ENCODE peak calls at places on chromosomes 1 and 21, in eight cellular contexts. N is AG09319, E is A549, A is thoracic aorta, F is heart right ventricle, P is GM20000, O is H9, G is uterus. L is an unnamed sample.

GRCh38 chr1:12170263-12170671 is 3.5 kb downstream of the TNFRSF1B start:
- DNase-seq in N (no peak), E (no peak), A (no peak), F (no peak), P (no peak), O (no peak), G (no peak), L (no peak)

GRCh38 chr21:45139473-45139872 is 65.1 kb downstream of the ADARB1 start:
- DNase-seq in N (no peak), E (no peak), A (no peak), F (no peak), P (no peak), O (no peak), G (no peak), L (no peak)

GRCh38 chr1:170664283-170664827 is 424 bp downstream of the PRRX1 start:
- DNase-seq in N (no peak), E (peak), A (no peak), F (peak), P (peak), O (peak), G (no peak), L (no peak)

GRCh38 chr1:28064064-28064463 is 24.3 kb downstream of the EYA3 start:
- DNase-seq in N (no peak), E (no peak), A (no peak), F (no peak), P (peak), O (no peak), G (no peak), L (no peak)

GRCh38 chr1:63327417-63328139 is 5.2 kb downstream of the FOXD3 start:
- DNase-seq in N (peak), E (peak), A (no peak), F (peak), P (peak), O (peak), G (no peak), L (peak)

GRCh38 chr1:246569248-246570238 is 3.3 kb downstream of the CNST start:
- DNase-seq in N (no peak), E (no peak), A (no peak), F (no peak), P (no peak), O (no peak), G (no peak), L (no peak)

GRCh38 chr1:200238311-200238710 is 171.5 kb downstream of the ZNF281 start:
- DNase-seq in N (no peak), E (no peak), A (no peak), F (no peak), P (no peak), O (no peak), G (no peak), L (no peak)

GRCh38 chr1:43766086-43766784 is 58.9 kb downstream of the ST3GAL3 start:
- DNase-seq in N (no peak), E (no peak), A (no peak), F (no peak), P (no peak), O (peak), G (no peak), L (peak)

GRCh38 chr1:30617161-30617560 is 106.2 kb downstream of the MATN1 start:
- DNase-seq in N (no peak), E (no peak), A (no peak), F (no peak), P (no peak), O (no peak), G (peak), L (no peak)

GRCh38 chr1:177429234-177429633 is 258.5 kb downstream of the BRINP2 start:
- DNase-seq in N (no peak), E (no peak), A (no peak), F (no peak), P (no peak), O (no peak), G (no peak), L (no peak)

GRCh38 chr1:12738934-12739333 is 7.1 kb upstream of the CFAP107 start:
- DNase-seq in N (no peak), E (no peak), A (no peak), F (no peak), P (no peak), O (no peak), G (no peak), L (no peak)

GRCh38 chr1:13803546-13804239 is 103.7 kb downstream of the PRDM2 start:
- DNase-seq in N (no peak), E (no peak), A (no peak), F (no peak), P (no peak), O (no peak), G (no peak), L (no peak)

GRCh38 chr1:42259059-42259738 is 75.8 kb downstream of the FOXJ3 start:
- DNase-seq in N (no peak), E (no peak), A (no peak), F (no peak), P (peak), O (no peak), G (no peak), L (no peak)

GRCh38 chr1:64536217-64536835 is 66.4 kb downstream of the CACHD1 start:
- DNase-seq in N (no peak), E (no peak), A (no peak), F (no peak), P (no peak), O (no peak), G (no peak), L (no peak)

GRCh38 chr1:61606448-61607312 is 118.3 kb downstream of the TM2D1 start:
- DNase-seq in N (no peak), E (no peak), A (peak), F (peak), P (no peak), O (no peak), G (peak), L (no peak)

GRCh38 chr1:208544058-208544457 is 299.9 kb upstream of the PLXNA2 start:
- DNase-seq in N (no peak), E (no peak), A (no peak), F (no peak), P (no peak), O (no peak), G (no peak), L (no peak)
- TF ChIP-seq CTCF in N (no peak), E (no peak), A (no peak), F (no peak), P (no peak), O (no peak), G (no peak), L (no peak)

DNA sequence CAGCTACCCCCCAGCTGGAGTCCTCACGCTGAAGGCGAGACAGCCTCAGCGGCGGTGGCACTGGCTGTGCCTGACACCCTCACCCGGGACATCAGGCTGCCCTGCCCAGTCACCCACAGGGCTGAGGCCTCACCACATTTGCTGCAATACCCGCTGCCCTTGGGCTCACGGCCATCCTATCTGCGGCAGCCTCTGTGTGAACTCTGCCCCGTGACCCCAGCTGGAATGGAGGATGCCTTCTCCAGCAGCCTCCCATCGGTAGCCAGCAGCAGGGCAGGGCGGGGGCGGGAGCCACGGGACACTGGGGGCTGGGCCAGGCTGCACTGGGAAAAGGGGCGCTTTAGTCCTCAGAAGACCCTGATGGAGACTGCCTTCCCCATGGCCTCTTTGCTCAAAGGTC is 112.4 kb upstream of the ZBTB40 start:
- DNase-seq in N (no peak), E (no peak), A (no peak), F (no peak), P (no peak), O (no peak), G (no peak), L (no peak)
- TF ChIP-seq CTCF in N (no peak), E (no peak), A (no peak), F (no peak), P (no peak), O (no peak), G (no peak), L (no peak)

GRCh38 chr1:209569445-209570207 is 13.9 kb upstream of the CAMK1G start:
- DNase-seq in N (peak), E (peak), A (no peak), F (peak), P (peak), O (peak), G (peak), L (peak)
- TF ChIP-seq CTCF in N (peak), E (peak), A (peak), F (peak), P (peak), O (peak), G (peak), L (peak)

GRCh38 chr1:107523061-107523460 is 382.2 kb downstream of the NTNG1 start:
- DNase-seq in N (no peak), E (no peak), A (no peak), F (no peak), P (no peak), O (peak), G (no peak), L (no peak)
- TF ChIP-seq CTCF in N (no peak), E (no peak), A (no peak), F (no peak), P (no peak), O (peak), G (no peak), L (no peak)

GRCh38 chr21:38298833-38299232 is 42.0 kb downstream of the KCNJ15 start:
- DNase-seq in N (no peak), E (no peak), A (no peak), F (no peak), P (no peak), O (no peak), G (no peak), L (no peak)

GRCh38 chr21:38300180-38300579 is 43.4 kb downstream of the KCNJ15 start:
- DNase-seq in N (no peak), E (no peak), A (no peak), F (no peak), P (no peak), O (no peak), G (no peak), L (no peak)

GRCh38 chr21:38303300-38303699 is 46.5 kb downstream of the KCNJ15 start:
- DNase-seq in N (no peak), E (peak), A (peak), F (no peak), P (no peak), O (no peak), G (peak), L (no peak)

GRCh38 chr21:38299651-38300050 is 42.9 kb downstream of the KCNJ15 start:
- DNase-seq in N (no peak), E (no peak), A (no peak), F (no peak), P (no peak), O (no peak), G (no peak), L (no peak)

GRCh38 chr21:38301321-38302214 is 44.8 kb downstream of the KCNJ15 start:
- DNase-seq in N (no peak), E (no peak), A (no peak), F (no peak), P (no peak), O (no peak), G (no peak), L (no peak)
- TF ChIP-seq CTCF in N (no peak), E (no peak), A (no peak), F (no peak), P (no peak), O (no peak), G (no peak), L (no peak)

DNA sequence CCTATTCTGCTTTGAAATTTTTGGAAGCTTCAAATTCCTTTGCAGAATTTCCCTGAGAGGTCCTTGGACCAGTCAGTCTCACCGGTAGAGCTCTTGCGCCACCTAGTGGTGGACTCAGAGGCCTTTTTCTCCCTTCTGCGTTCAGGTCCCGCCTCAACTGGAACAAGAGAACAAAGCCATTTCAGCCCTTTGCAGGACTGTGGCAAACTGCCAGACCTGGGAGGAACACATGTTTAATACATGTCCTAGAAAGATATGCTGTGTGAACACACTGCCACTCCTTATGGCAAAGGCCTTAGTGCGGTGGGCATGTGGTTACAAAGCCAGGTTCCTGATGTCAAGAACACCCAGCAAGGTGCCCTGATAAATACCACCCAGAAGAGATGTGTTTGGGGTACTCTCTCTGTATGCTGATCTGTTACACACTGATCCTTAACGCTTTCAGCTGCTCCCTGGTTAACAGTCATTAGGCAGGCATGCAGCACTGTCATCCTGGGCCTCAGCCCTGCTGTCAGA is 82.2 kb upstream of the SSX2IP start:
- DNase-seq in N (peak), E (peak), A (peak), F (peak), P (peak), O (peak), G (peak), L (peak)
- TF ChIP-seq CTCF in N (peak), E (peak), A (peak), F (peak), P (peak), O (peak), G (peak), L (peak)

GRCh38 chr1:204623365-204623893 is 62.1 kb downstream of the LRRN2 start:
- DNase-seq in N (no peak), E (peak), A (no peak), F (no peak), P (no peak), O (no peak), G (no peak), L (no peak)

GRCh38 chr1:204624631-204625216 is 60.8 kb downstream of the LRRN2 start:
- DNase-seq in N (no peak), E (no peak), A (no peak), F (no peak), P (no peak), O (no peak), G (no peak), L (no peak)

GRCh38 chr1:204621391-204621790 is 64.1 kb downstream of the LRRN2 start:
- DNase-seq in N (no peak), E (no peak), A (no peak), F (no peak), P (no peak), O (no peak), G (no peak), L (no peak)

GRCh38 chr1:204621996-204622395 is 63.5 kb downstream of the LRRN2 start:
- DNase-seq in N (no peak), E (no peak), A (no peak), F (no peak), P (no peak), O (no peak), G (no peak), L (no peak)

DNA sequence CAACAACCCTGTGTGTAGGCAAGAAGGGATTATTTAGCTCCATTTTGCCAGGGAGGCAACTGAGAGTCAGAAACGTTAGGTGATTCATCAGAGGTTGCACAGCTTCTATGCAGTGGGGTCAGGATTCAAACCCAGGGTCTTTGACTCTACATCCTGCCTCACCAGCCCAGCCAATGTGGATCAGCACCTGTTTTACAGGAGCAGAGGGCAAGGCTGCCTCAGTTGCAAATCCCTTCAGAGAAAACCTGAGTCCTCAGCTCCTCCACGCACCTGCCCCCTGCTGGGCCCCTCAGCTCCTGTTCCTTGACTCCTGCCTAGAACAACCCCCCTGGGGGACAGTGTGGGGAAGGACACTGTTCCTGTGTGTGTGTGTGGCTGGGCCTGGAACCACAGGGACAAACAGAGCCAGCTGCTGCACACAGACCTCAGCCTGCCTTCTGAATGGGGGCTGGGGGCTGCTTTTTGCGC is 61.6 kb downstream of the LRRN2 start:
- DNase-seq in N (no peak), E (peak), A (no peak), F (no peak), P (no peak), O (peak), G (no peak), L (peak)
- TF ChIP-seq CTCF in N (no peak), E (no peak), A (no peak), F (no peak), P (no peak), O (peak), G (no peak), L (peak)

L was measured in endothelial cell.